ENCODE peak calls at places on chromosomes 4 and X, in seven cellular contexts. R is lung, X is lower lobe of right lung, C is hepatic stellate cell, L is GM06990, J is fibroblast of the aortic adventitia, S is sigmoid colon. T is an unnamed sample.

GRCh38 chrX:68936186-68936585 is 107.4 kb downstream of the EFNB1 start:
- DNase-seq in R (no peak), X (no peak), C (no peak), L (no peak), J (no peak), S (peak), T (no peak)

GRCh38 chrX:13790206-13791131 is 26.4 kb downstream of the GPM6B start:
- DNase-seq in R (no peak), X (no peak), C (no peak), L (no peak), J (peak), S (no peak), T (no peak)

GRCh38 chr4:145299380-145300076 is 119.1 kb upstream of the OTUD4 start:
- DNase-seq in R (no peak), X (no peak), C (no peak), L (peak), J (peak), S (no peak), T (peak)

GRCh38 chr4:95204267-95204835 is 344.4 kb downstream of the UNC5C start:
- DNase-seq in R (no peak), X (no peak), C (no peak), L (no peak), J (peak), S (no peak), T (no peak)

GRCh38 chrX:46737462-46737861 is 21.5 kb downstream of the SLC9A7 start:
- DNase-seq in R (no peak), X (no peak), C (peak), L (no peak), J (peak), S (no peak), T (no peak)

GRCh38 chr4:137685357-137685756 is 153.1 kb upstream of the PCDH18 start:
- DNase-seq in R (no peak), X (no peak), C (no peak), L (no peak), J (peak), S (no peak), T (no peak)

GRCh38 chr4:178665916-178666315 is 1223.7 kb upstream of the AGA start:
- DNase-seq in R (no peak), X (no peak), C (no peak), L (no peak), J (no peak), S (no peak), T (no peak)

GRCh38 chrX:111170017-111170416 is 74.0 kb downstream of the PAK3 start:
- DNase-seq in R (no peak), X (no peak), C (no peak), L (no peak), J (peak), S (no peak), T (no peak)

GRCh38 chr4:176664964-176665363 is 127.8 kb downstream of the VEGFC start:
- DNase-seq in R (no peak), X (no peak), C (no peak), L (no peak), J (no peak), S (no peak), T (no peak)

GRCh38 chr4:15836362-15836761 is 58.2 kb downstream of the CD38 start:
- DNase-seq in R (no peak), X (no peak), C (no peak), L (no peak), J (no peak), S (no peak), T (no peak)

GRCh38 chr4:52576326-52576725 is 82.8 kb downstream of the USP46 start:
- DNase-seq in R (no peak), X (no peak), C (no peak), L (no peak), J (no peak), S (no peak), T (no peak)

GRCh38 chr4:55729306-55730142 is 90.1 kb upstream of the EXOC1L start:
- DNase-seq in R (no peak), X (no peak), C (no peak), L (no peak), J (no peak), S (no peak), T (no peak)

GRCh38 chr4:7845493-7846124 is 94.1 kb downstream of the AFAP1 start:
- DNase-seq in R (no peak), X (no peak), C (no peak), L (no peak), J (no peak), S (peak), T (no peak)

GRCh38 chr4:155738548-155738947 is 20.3 kb upstream of the GUCY1B1 start:
- DNase-seq in R (no peak), X (no peak), C (no peak), L (no peak), J (peak), S (no peak), T (no peak)

GRCh38 chr4:61549356-61549755 is 349.2 kb downstream of the ADGRL3 start:
- DNase-seq in R (no peak), X (no peak), C (no peak), L (no peak), J (no peak), S (no peak), T (no peak)

GRCh38 chr4:48578132-48578964 is 88.3 kb downstream of the ZAR1 start:
- DNase-seq in R (peak), X (no peak), C (peak), L (peak), J (peak), S (peak), T (peak)

GRCh38 chr4:145345401-145345800 is 136.3 kb upstream of the SMAD1 start:
- DNase-seq in R (no peak), X (no peak), C (no peak), L (no peak), J (peak), S (no peak), T (no peak)

GRCh38 chr4:81290818-81291217 is 75.8 kb upstream of the PRKG2 start:
- DNase-seq in R (no peak), X (no peak), C (no peak), L (no peak), J (no peak), S (no peak), T (no peak)

GRCh38 chrX:11267311-11267910 is 25.8 kb upstream of the AMELX start:
- DNase-seq in R (no peak), X (no peak), C (no peak), L (no peak), J (no peak), S (no peak), T (no peak)

GRCh38 chr4:20984011-20984836 is 284.0 kb downstream of the PACRGL start:
- DNase-seq in R (no peak), X (no peak), C (no peak), L (no peak), J (no peak), S (peak), T (no peak)

GRCh38 chrX:103253608-103254007 is 1.3 kb downstream of the TCEAL8 start:
- DNase-seq in R (no peak), X (no peak), C (no peak), L (no peak), J (peak), S (no peak), T (no peak)

GRCh38 chrX:24479924-24480722 is 15.0 kb downstream of the PDK3 start:
- DNase-seq in R (peak), X (peak), C (no peak), L (peak), J (no peak), S (no peak), T (peak)

GRCh38 chr4:109302366-109303140 is at the start of gene COL25A1:
- DNase-seq in R (peak), X (peak), C (peak), L (peak), J (peak), S (peak), T (peak)

GRCh38 chr4:106368678-106369077 is at the start of gene GIMD1:
- DNase-seq in R (no peak), X (no peak), C (no peak), L (no peak), J (no peak), S (no peak), T (no peak)

T was measured in stimulated activated naive CD8-positive, alpha-beta T cell treated with anti-CD3 and anti-CD28 coated beads, Interleukin-15, amount 100 ng/mL, for 72 hours.